ENCODE peak calls at places on chromosomes 6 and 20, in nine cellular contexts. V is ACHN; Z is amniotic stem cell; A is stimulated activated naive CD4-positive, alpha-beta T cell; R is activated CD4-positive, alpha-beta T cell treated with anti-CD3 and anti-CD28 coated beads, Interleukin-2, amount 50 U/mL, for 48 hours; T is stromal cell of bone marrow; O is stimulated activated CD8-positive, alpha-beta memory T cell treated with anti-CD3 and anti-CD28 coated beads, Interleukin-4, amount 100 ng/mL, for 48 hours; D is naive thymus-derived CD8-positive, alpha-beta T cell; I is pons. B is an unnamed sample.

GRCh38 chr6:35396991-35397390 is 54.6 kb downstream of the PPARD start:
- DNase-seq in T (no peak), I (no peak), V (no peak), Z (no peak), A (no peak), D (no peak), O (no peak), R (no peak), B (no peak)

GRCh38 chr20:56391037-56391436 is 978 bp downstream of the AURKA start:
- DNase-seq in R (no peak), O (no peak), A (no peak), V (no peak), Z (no peak), T (no peak), D (no peak), I (no peak), B (no peak)

GRCh38 chr6:82057846-82058554 is 189.5 kb downstream of the IBTK start:
- DNase-seq in Z (no peak), V (no peak), O (no peak), T (peak; percentile 44), A (no peak), I (peak; percentile 90), R (no peak), D (no peak), B (no peak)

GRCh38 chr6:161435426-161436065 is 161.7 kb upstream of the AGPAT4 start:
- DNase-seq in T (no peak), D (no peak), V (peak; percentile 71), O (no peak), A (no peak), I (no peak), Z (no peak), R (no peak), B (no peak)

GRCh38 chr20:1920252-1920651 is 25.0 kb downstream of the SIRPA start:
- DNase-seq in V (peak; percentile 96), I (no peak), A (no peak), O (no peak), Z (no peak), T (no peak), R (no peak), D (no peak), B (no peak)

GRCh38 chr6:92047886-92048285 is 1371.5 kb downstream of the EPHA7 start:
- DNase-seq in R (no peak), T (no peak), I (no peak), O (no peak), Z (no peak), D (no peak), A (no peak), V (no peak), B (no peak)

GRCh38 chr20:38659613-38659880 is 57.9 kb downstream of the ARHGAP40 start:
- DNase-seq in V (no peak), D (no peak), O (no peak), I (no peak), Z (no peak), R (no peak), A (no peak), T (no peak), B (no peak)

GRCh38 chr20:45509091-45509490 is 6.3 kb downstream of the SPINT3 start:
- DNase-seq in I (no peak), Z (no peak), V (no peak), A (no peak), T (no peak), R (no peak), D (no peak), O (no peak), B (no peak)

GRCh38 chr6:92341224-92341623 is 1078.1 kb downstream of the EPHA7 start:
- DNase-seq in A (no peak), R (no peak), T (no peak), V (no peak), D (no peak), Z (no peak), O (no peak), I (no peak), B (no peak)

GRCh38 chr6:17923401-17923863 is 64.0 kb downstream of the KIF13A start:
- DNase-seq in T (no peak), D (no peak), A (no peak), V (no peak), I (no peak), R (no peak), Z (no peak), O (no peak), B (no peak)

GRCh38 chr20:35702051-35702823 is 3.0 kb downstream of the ROMO1 start:
- DNase-seq in A (no peak), O (no peak), V (no peak), T (peak; percentile 55), R (no peak), D (peak; percentile 15), I (no peak), Z (no peak), B (no peak)

GRCh38 chr6:7328159-7328713 is 15.2 kb upstream of the SSR1 start:
- DNase-seq in D (no peak), V (no peak), O (no peak), T (no peak), I (peak; percentile 25), Z (no peak), R (no peak), A (no peak), B (no peak)

B was measured in Panc1.